ENCODE peak calls at places on chromosomes 7 and 10, in four cellular contexts. N, C, L and I are unnamed samples.

GRCh38 chr7:132708501-132708900 is 132.2 kb upstream of the PLXNA4 start:
- DNase-seq in N (no peak), C (no peak), L (no peak), I (no peak)

GRCh38 chr7:138338361-138338760 is 121.7 kb upstream of the TRIM24 start:
- DNase-seq in N (no peak), C (no peak), L (no peak), I (no peak)

GRCh38 chr7:139854803-139855497 is 25.9 kb downstream of the TBXAS1 start:
- DNase-seq in N (no peak), C (no peak), L (no peak), I (no peak)

GRCh38 chr10:6228647-6229046 is 25.9 kb downstream of the PFKFB3 start:
- DNase-seq in N (no peak), C (no peak), L (no peak), I (no peak)

GRCh38 chr7:51268859-51269258 is 47.8 kb downstream of the COBL start:
- DNase-seq in N (no peak), C (no peak), L (no peak), I (no peak)

GRCh38 chr7:38615665-38616064 is 15.5 kb downstream of the AMPH start:
- DNase-seq in N (no peak), C (no peak), L (no peak), I (no peak)

GRCh38 chr10:32600317-32600716 is 154.4 kb downstream of the CCDC7 start:
- DNase-seq in N (no peak), C (no peak), L (no peak), I (no peak)

GRCh38 chr10:17062493-17063487 is 66.8 kb downstream of the CUBN start:
- DNase-seq in N (no peak), C (peak; percentile 73), L (no peak), I (no peak)

GRCh38 chr10:43202224-43202656 is 64.0 kb downstream of the CSGALNACT2 start:
- DNase-seq in N (peak; percentile 84), C (no peak), L (peak; percentile 50), I (peak; percentile 54)

GRCh38 chr7:76187246-76187645 is 14.4 kb upstream of the SRRM3 start:
- DNase-seq in N (no peak), C (no peak), L (no peak), I (no peak)

DNA sequence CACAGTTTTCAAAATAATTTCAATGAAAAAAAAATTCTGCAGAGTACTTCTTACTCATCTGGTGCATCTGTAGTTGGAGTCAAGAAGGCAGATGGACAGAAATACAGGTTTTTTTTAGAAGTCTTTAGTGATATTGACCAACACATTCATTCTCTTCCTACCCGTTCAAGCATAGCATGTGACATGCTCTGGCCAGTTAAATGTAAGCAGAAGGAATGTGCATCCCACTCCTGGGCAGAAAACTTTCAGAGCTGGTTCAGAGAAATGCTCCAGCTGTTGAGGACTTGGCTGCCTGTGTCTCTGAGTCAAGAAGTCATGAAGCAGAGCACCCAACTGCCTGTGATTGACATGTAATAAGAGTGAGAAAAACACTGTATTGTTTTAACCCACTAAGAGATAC is 665.3 kb upstream of the IGFBP3 start:
- DNase-seq in N (no peak), C (no peak), L (no peak), I (no peak)
- TF ChIP-seq CTCF in N (no peak), C (no peak), L (no peak), I (no peak)

GRCh38 chr10:106566871-106567270 is 597.6 kb downstream of the SORCS1 start:
- DNase-seq in N (no peak), C (no peak), L (no peak), I (no peak)

GRCh38 chr10:106576534-106576933 is 588.0 kb downstream of the SORCS1 start:
- DNase-seq in N (no peak), C (no peak), L (no peak), I (no peak)

GRCh38 chr10:106567629-106568028 is 596.9 kb downstream of the SORCS1 start:
- DNase-seq in N (no peak), C (no peak), L (no peak), I (no peak)

GRCh38 chr10:106573106-106573505 is 591.4 kb downstream of the SORCS1 start:
- DNase-seq in N (no peak), C (no peak), L (no peak), I (no peak)

GRCh38 chr10:106571216-106571954 is 593.1 kb downstream of the SORCS1 start:
- DNase-seq in N (peak; percentile 59), C (no peak), L (peak; percentile 11), I (no peak)
- TF ChIP-seq CTCF in N (peak; percentile 70), C (peak; percentile 64), L (peak; percentile 67), I (peak; percentile 52)

DNA sequence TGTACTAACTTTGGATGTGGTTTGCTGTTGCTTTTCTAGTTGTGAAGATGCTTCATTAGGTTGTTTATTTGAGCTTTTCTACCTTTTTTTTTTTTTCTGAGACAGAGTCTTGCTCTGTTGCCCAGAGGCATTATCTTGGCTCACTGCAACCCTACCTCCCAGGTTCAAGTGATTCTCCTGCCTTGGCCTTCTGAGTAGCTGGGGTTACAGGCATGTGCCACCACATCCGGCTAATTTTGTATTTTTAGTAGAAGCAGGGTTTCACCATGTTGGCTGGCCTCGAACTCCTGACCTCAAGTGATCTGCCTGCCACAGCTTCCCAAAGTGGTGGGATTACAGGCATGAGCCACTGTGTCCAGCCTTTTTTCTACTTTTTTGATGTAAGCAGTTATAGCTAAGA is 93.7 kb downstream of the ADAM22 start:
- DNase-seq in N (no peak), C (no peak), L (no peak), I (no peak)
- TF ChIP-seq CTCF in N (no peak), C (no peak), L (no peak), I (no peak)

DNA sequence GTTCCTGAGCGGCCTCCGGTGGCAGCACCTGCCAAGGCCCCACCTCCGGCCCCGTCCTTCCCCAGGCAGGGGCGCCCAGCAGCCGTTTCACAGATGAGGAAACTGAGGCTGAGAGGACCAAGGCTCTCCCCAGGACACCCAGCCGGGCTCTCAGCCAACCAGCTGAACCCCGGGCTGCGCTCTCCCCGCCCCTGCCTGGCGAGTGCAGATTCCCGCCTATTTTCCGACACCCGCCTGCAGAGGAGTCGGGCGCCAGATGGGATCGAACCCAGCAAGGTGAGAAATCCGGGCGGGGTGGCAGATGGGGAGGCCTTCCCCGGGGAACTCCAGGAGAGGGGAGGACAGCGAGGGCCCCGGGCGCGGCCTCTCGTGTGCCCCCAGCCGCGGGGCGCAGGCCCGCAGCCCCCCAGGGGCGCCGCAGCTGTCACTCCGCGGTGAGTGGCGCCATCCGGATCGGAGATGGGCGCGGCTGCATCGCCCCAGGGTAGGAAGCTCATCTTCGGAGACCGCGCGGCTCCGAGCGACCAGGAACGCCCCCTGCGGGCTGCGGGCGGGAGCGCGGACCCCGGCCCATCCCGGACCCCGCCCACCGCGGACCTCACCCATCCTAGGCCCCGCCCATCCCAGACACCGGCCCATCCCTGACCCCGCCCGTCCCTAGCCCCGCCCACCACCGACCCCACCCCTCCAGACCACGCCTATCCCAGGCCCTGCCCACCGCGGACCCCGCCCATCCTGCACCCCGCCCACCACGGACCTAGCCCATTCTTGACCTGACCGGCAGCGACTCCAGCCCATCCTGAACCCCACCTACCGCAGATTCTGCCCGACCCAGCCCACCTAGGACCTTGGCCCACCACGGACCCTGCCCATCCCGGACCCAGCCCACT is 90.3 kb downstream of the MICALL2 start:
- DNase-seq in N (peak; percentile 96), C (no peak), L (peak; percentile 83), I (peak; percentile 97)
- TF ChIP-seq CTCF in N (peak; percentile 73), C (no peak), L (peak; percentile 73), I (peak; percentile 52)

GRCh38 chr10:78604286-78604685 is 464.5 kb upstream of the ZMIZ1 start:
- DNase-seq in N (no peak), C (no peak), L (no peak), I (no peak)
- TF ChIP-seq CTCF in N (no peak), C (no peak), L (no peak), I (no peak)